ENCODE peak calls at places on chromosomes 3 and 15, in eight cellular contexts. H is activated T-cell treated with anti-CD3 and anti-CD28 coated beads, Interleukin-2, amount 50 U/mL, for 1 hour; U is foreskin fibroblast; S is thoracic aorta; B is AG10803; E is GM23248; Y is activated naive CD8-positive, alpha-beta T cell treated with anti-CD3 and anti-CD28 coated beads for 36 hours; W is effector CD4-positive, alpha-beta T cell. G is an unnamed sample.

GRCh38 chr3:16338124-16338523 is 73.1 kb downstream of the OXNAD1 start:
- DNase-seq in H (peak; percentile 50), W (peak; percentile 17), Y (peak; percentile 54), S (no peak), U (peak; percentile 11), E (no peak), B (peak; percentile 61), G (peak; percentile 4)

GRCh38 chr15:100602822-100603393 is 519 bp downstream of the ASB7 start:
- DNase-seq in Y (peak; percentile 50), H (no peak), S (no peak), E (peak; percentile 64), W (peak; percentile 19), U (peak; percentile 30), B (peak; percentile 17), G (peak; percentile 32)

GRCh38 chr3:166367947-166368533 is 530.8 kb upstream of the BCHE start:
- DNase-seq in H (no peak), U (no peak), W (no peak), Y (no peak), S (no peak), B (no peak), E (no peak), G (no peak)

GRCh38 chr3:154616298-154616697 is 186.3 kb upstream of the GPR149 start:
- DNase-seq in S (no peak), W (no peak), U (no peak), H (no peak), B (no peak), Y (no peak), E (no peak), G (no peak)

GRCh38 chr15:100835626-100836025 is 44.0 kb upstream of the ALDH1A3 start:
- DNase-seq in Y (no peak), U (no peak), H (no peak), W (no peak), E (no peak), B (no peak), S (no peak), G (no peak)

GRCh38 chr15:69119692-69120395 is 40.6 kb upstream of the GLCE start:
- DNase-seq in B (no peak), W (no peak), S (no peak), U (no peak), H (no peak), Y (no peak), E (no peak), G (no peak)

GRCh38 chr3:113275876-113276580 is 64.7 kb downstream of the BOC start:
- DNase-seq in S (no peak), B (peak; percentile 83), U (peak; percentile 67), H (no peak), E (peak; percentile 79), Y (no peak), W (no peak), G (peak; percentile 83)

GRCh38 chr15:78621810-78622402 is 1.1 kb upstream of the CHRNA3 start:
- DNase-seq in H (no peak), E (no peak), S (no peak), U (no peak), W (no peak), Y (no peak), B (no peak), G (no peak)

GRCh38 chr3:124298951-124299350 is 307.0 kb upstream of the ROPN1 start:
- DNase-seq in U (no peak), W (no peak), B (no peak), S (no peak), E (no peak), H (no peak), Y (no peak), G (peak; percentile 57)

G was measured in adipocyte.